ENCODE peak calls at places on chromosomes 5 and 9, in four cellular contexts. I, J, S and E are unnamed samples.

GRCh38 chr9:135252980-135253304 is 165.5 kb downstream of the OLFM1 start:
- DNase-seq in I (no peak), J (peak; percentile 37), S (no peak), E (no peak)

GRCh38 chr5:92518318-92518913 is 1062.6 kb downstream of the NR2F1-AS1 start:
- DNase-seq in I (no peak), J (no peak), S (peak; percentile 12), E (peak; percentile 14)

GRCh38 chr9:94908583-94909249 is 182.2 kb downstream of the AOPEP start:
- DNase-seq in I (no peak), J (no peak), S (no peak), E (peak; percentile 14)

GRCh38 chr9:127135056-127135745 is 12.8 kb upstream of the ANGPTL2 start:
- DNase-seq in I (no peak), J (no peak), S (no peak), E (peak; percentile 12)

GRCh38 chr9:115118471-115119156 is 657 bp upstream of the TNC start:
- DNase-seq in I (peak; percentile 18), J (peak; percentile 63), S (no peak), E (peak; percentile 61)

GRCh38 chr5:122129332-122129731 is at the start of gene ZNF474:
- DNase-seq in I (peak; percentile 47), J (no peak), S (no peak), E (peak; percentile 2)

GRCh38 chr5:146461319-146461718 is 14.2 kb downstream of the TCERG1 start:
- DNase-seq in I (no peak), J (no peak), S (no peak), E (no peak)

GRCh38 chr5:98880151-98880550 is 48.7 kb downstream of the CHD1 start:
- DNase-seq in I (no peak), J (no peak), S (no peak), E (no peak)

GRCh38 chr9:134325096-134325812 is 1.0 kb upstream of the RXRA start:
- DNase-seq in I (peak; percentile 52), J (peak; percentile 89), S (no peak), E (peak; percentile 58)

GRCh38 chr5:176987583-176987982 is 19.0 kb downstream of the UIMC1 start:
- DNase-seq in I (no peak), J (no peak), S (no peak), E (no peak)

GRCh38 chr9:18359335-18359734 is 114.6 kb upstream of the ADAMTSL1 start:
- DNase-seq in I (no peak), J (no peak), S (no peak), E (no peak)

GRCh38 chr5:104512063-104512798 is 949.6 kb upstream of the NUDT12 start:
- DNase-seq in I (no peak), J (no peak), S (no peak), E (no peak)

GRCh38 chr9:133935328-133936040 is 56.6 kb downstream of the VAV2 start:
- DNase-seq in I (peak; percentile 77), J (no peak), S (no peak), E (peak; percentile 60)

GRCh38 chr5:115685966-115686691 is 60.3 kb upstream of the TMED7 start:
- DNase-seq in I (peak; percentile 22), J (no peak), S (no peak), E (peak; percentile 14)

GRCh38 chr9:6703898-6704639 is 53.7 kb upstream of the KDM4C start:
- DNase-seq in I (peak; percentile 85), J (peak; percentile 96), S (peak; percentile 68), E (peak; percentile 89)

GRCh38 chr9:87630846-87631245 is 95.1 kb upstream of the CTSL start:
- DNase-seq in I (no peak), J (no peak), S (no peak), E (no peak)

GRCh38 chr5:10536931-10537579 is 26.8 kb upstream of the ANKRD33B start:
- DNase-seq in I (no peak), J (no peak), S (no peak), E (no peak)

GRCh38 chr5:133203317-133204305 is 151.8 kb downstream of the HSPA4 start:
- DNase-seq in I (no peak), J (no peak), S (no peak), E (no peak)

GRCh38 chr5:54902817-54903473 is 82.4 kb downstream of the ESM1 start:
- DNase-seq in I (no peak), J (no peak), S (no peak), E (no peak)

GRCh38 chr9:12935714-12936113 is 160.9 kb downstream of the LURAP1L start:
- DNase-seq in I (no peak), J (no peak), S (no peak), E (no peak)

GRCh38 chr5:142578161-142578830 is 107.6 kb downstream of the FGF1 start:
- DNase-seq in I (no peak), J (no peak), S (no peak), E (no peak)

GRCh38 chr9:110015759-110016158 is 192.2 kb downstream of the C9orf152 start:
- DNase-seq in I (no peak), J (no peak), S (no peak), E (no peak)

GRCh38 chr5:154708845-154709244 is 46.3 kb upstream of the LARP1 start:
- DNase-seq in I (no peak), J (no peak), S (peak; percentile 70), E (peak; percentile 9)

GRCh38 chr5:154709368-154710305 is 45.5 kb upstream of the LARP1 start:
- DNase-seq in I (no peak), J (no peak), S (no peak), E (no peak)

GRCh38 chr5:154714271-154714986 is 40.7 kb upstream of the LARP1 start:
- DNase-seq in I (no peak), J (no peak), S (peak; percentile 66), E (peak; percentile 13)

GRCh38 chr5:154713615-154714125 is 41.5 kb upstream of the LARP1 start:
- DNase-seq in I (no peak), J (no peak), S (peak; percentile 81), E (no peak)

GRCh38 chr5:154712518-154713437 is 42.4 kb upstream of the LARP1 start:
- DNase-seq in I (no peak), J (no peak), S (no peak), E (peak; percentile 24)
- TF ChIP-seq POLR2A in I (no peak), J (no peak), S (no peak), E (peak; percentile 8)

GRCh38 chr5:34045996-34046395 is 3.0 kb upstream of the C1QTNF3 start:
- DNase-seq in I (no peak), J (no peak), S (peak; percentile 38), E (no peak)
- H3K4me3 ChIP-seq in I (no peak overlapping the region), J (no peak overlapping the region), S (no peak overlapping the region), E (no peak overlapping the region)

GRCh38 chr9:136482793-136483588 is at the start of gene SEC16A:
- DNase-seq in I (peak; percentile 100), J (peak; percentile 100), S (peak; percentile 89), E (peak; percentile 99)
- TF ChIP-seq POLR2A in I (peak; percentile 82), J (no peak), S (peak; percentile 82), E (peak; percentile 79)

DNA sequence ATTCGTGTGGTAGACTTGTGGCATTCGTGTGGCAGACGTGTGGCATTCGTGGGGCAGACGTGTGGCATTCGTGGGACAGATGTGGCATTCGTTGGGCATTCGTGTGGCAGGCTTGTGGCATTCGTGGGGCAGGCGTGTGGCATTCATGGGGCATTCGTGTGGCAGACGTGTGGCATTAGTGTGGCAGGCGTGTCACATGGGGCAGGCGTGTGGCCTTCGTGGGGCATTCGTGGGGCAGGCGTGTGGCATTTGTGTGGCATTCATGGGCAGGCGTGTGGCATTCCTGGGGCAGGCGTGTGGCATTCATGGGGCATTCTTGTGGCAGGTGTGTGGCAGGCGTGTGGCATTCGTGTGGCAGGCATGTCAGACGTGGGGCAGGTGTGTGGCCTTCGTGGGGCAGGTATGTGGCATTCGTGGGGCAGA is 106.0 kb downstream of the EHMT1 start:
- DNase-seq in I (no peak), J (no peak), S (no peak), E (no peak)
- H3K4me3 ChIP-seq in I (no peak overlapping the region), J (no peak overlapping the region), S (no peak overlapping the region), E (no peak overlapping the region)

DNA sequence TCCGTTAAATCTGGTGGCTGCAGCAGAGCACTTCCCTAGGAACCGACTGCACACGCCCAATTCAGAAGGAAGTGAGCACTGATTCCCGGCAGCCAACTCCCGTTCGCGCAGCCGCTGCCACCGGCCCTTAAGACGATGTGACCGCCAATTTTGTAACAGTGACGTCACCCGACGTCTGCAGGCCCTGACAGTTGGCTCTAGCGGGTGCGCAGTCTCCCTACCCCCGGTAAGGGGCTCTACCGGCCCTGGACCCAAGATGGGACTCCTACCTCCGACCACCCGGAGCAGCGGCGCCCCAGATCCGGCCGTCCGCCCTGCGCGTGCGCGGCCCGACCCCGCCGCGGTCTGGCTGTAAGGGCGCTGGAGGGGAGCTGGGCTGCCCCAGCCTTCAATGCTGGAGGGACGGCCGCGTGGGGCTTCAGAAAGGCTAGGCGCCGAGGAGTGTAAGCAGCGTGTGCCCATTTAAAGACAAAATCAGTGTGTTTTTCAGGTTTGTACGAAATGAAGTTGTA is 19.1 kb downstream of the DNAJA1 start:
- DNase-seq in I (peak; percentile 89), J (peak; percentile 93), S (no peak), E (peak; percentile 83)
- TF ChIP-seq POLR2A in I (no peak), J (no peak), S (no peak), E (peak; percentile 51)

GRCh38 chr9:129964901-129965734 is 77.9 kb downstream of the FNBP1 start:
- DNase-seq in I (no peak), J (no peak), S (no peak), E (no peak)
- H3K4me3 ChIP-seq in I (no peak overlapping the region), J (no peak overlapping the region), S (no peak overlapping the region), E (no peak overlapping the region)

GRCh38 chr5:14443665-14444064 is 137.9 kb upstream of the OTULINL start:
- DNase-seq in I (no peak), J (no peak), S (no peak), E (no peak)

GRCh38 chr5:14438195-14438606 is 143.4 kb upstream of the OTULINL start:
- DNase-seq in I (no peak), J (no peak), S (no peak), E (no peak)

GRCh38 chr5:14440223-14440597 is 141.4 kb upstream of the OTULINL start:
- DNase-seq in I (no peak), J (no peak), S (no peak), E (no peak)

GRCh38 chr5:14439087-14439841 is 142.3 kb upstream of the OTULINL start:
- DNase-seq in I (no peak), J (no peak), S (no peak), E (no peak)

GRCh38 chr5:14440598-14441401 is 140.8 kb upstream of the OTULINL start:
- DNase-seq in I (peak; percentile 71), J (no peak), S (no peak), E (no peak)
- TF ChIP-seq POLR2A in I (no peak), J (no peak), S (no peak), E (no peak)